ENCODE peak calls at places on chromosomes 4 and X, in four cellular contexts. O, X, G and Q are unnamed samples.
A peak's percentile ranks its signal among the peaks of the same experiment; 100 is the strongest.

GRCh38 chr4:5824635-5825034 is 68.3 kb downstream of the CRMP1 start:
- DNase-seq in G (no peak), X (no peak), O (no peak), Q (no peak)

GRCh38 chr4:8267077-8267476 is 2.5 kb upstream of the HTRA3 start:
- DNase-seq in X (no peak), G (peak; percentile 78), O (no peak), Q (peak; percentile 73)

GRCh38 chr4:112896326-112896892 is 153.0 kb upstream of the ANK2 start:
- DNase-seq in G (no peak), O (no peak), X (no peak), Q (no peak)

GRCh38 chr4:54852061-54852460 is 194.3 kb downstream of the KIT start:
- DNase-seq in O (no peak), X (no peak), G (no peak), Q (no peak)

GRCh38 chr4:107018336-107018735 is 17.8 kb downstream of the DKK2 start:
- DNase-seq in O (no peak), X (no peak), G (no peak), Q (no peak)

GRCh38 chr4:44736900-44737299 is 10.5 kb upstream of the GNPDA2 start:
- DNase-seq in O (no peak), G (no peak), X (no peak), Q (no peak)

GRCh38 chrX:148588649-148589310 is 88.4 kb downstream of the AFF2 start:
- DNase-seq in O (no peak), G (no peak), X (no peak), Q (no peak)

GRCh38 chrX:151970661-151971060 is 3.8 kb downstream of the GABRE start:
- DNase-seq in O (peak; percentile 77), G (peak; percentile 50), X (no peak), Q (peak; percentile 77)

GRCh38 chrX:139106111-139106510 is 394.6 kb upstream of the FGF13 start:
- DNase-seq in O (no peak), X (no peak), G (no peak), Q (no peak)

GRCh38 chr4:163269874-163270273 is 62.5 kb downstream of the NPY1R start:
- DNase-seq in O (no peak), G (no peak), X (no peak), Q (no peak)

GRCh38 chrX:140360284-140360683 is 144.6 kb downstream of the SOX3 start:
- DNase-seq in O (no peak), X (no peak), G (no peak), Q (no peak)

GRCh38 chr4:82745173-82745842 is 53.3 kb downstream of the SCD5 start:
- DNase-seq in O (no peak), G (no peak), X (no peak), Q (no peak)

GRCh38 chrX:70421618-70422017 is 1.5 kb upstream of the GDPD2 start:
- DNase-seq in G (no peak), X (no peak), O (no peak), Q (no peak)

GRCh38 chr4:164109517-164109916 is 615.0 kb downstream of the TMA16 start:
- DNase-seq in O (no peak), X (no peak), G (no peak), Q (no peak)

GRCh38 chr4:6718932-6719610 is 3.1 kb downstream of the BLOC1S4 start:
- DNase-seq in X (no peak), O (no peak), G (no peak), Q (no peak)

GRCh38 chr4:36088542-36088941 is 155.8 kb downstream of the ARAP2 start:
- DNase-seq in X (no peak), O (no peak), G (no peak), Q (no peak)

GRCh38 chr4:165631912-165632311 is 241.1 kb upstream of the TLL1 start:
- DNase-seq in X (no peak), O (no peak), G (no peak), Q (no peak)

GRCh38 chr4:81527709-81528108 is 56.0 kb upstream of the RASGEF1B start:
- DNase-seq in G (no peak), X (no peak), O (no peak), Q (no peak)

GRCh38 chr4:132076829-132077228 is 1072.3 kb upstream of the PCDH10 start:
- DNase-seq in G (no peak), X (no peak), O (no peak), Q (no peak)

GRCh38 chrX:134172588-134173259 is 64.3 kb upstream of the CCDC160 start:
- DNase-seq in O (no peak), X (no peak), G (no peak), Q (peak; percentile 54)

GRCh38 chr4:785332-786073 is 40.4 kb downstream of the CPLX1 start:
- DNase-seq in O (no peak), G (no peak), X (no peak), Q (no peak)

GRCh38 chr4:31370866-31371465 is 650.8 kb downstream of the PCDH7 start:
- DNase-seq in X (no peak), O (no peak), G (no peak), Q (no peak)

GRCh38 chrX:136166221-136166855 is 19.0 kb downstream of the FHL1 start:
- DNase-seq in G (peak; percentile 23), O (no peak), X (no peak), Q (no peak)

GRCh38 chr4:52577285-52577968 is 81.7 kb downstream of the USP46 start:
- DNase-seq in O (no peak), X (no peak), G (no peak), Q (no peak)

GRCh38 chr4:153137168-153137567 is 67.1 kb upstream of the TRIM2 start:
- DNase-seq in X (no peak), G (no peak), O (no peak), Q (no peak)

GRCh38 chrX:76253432-76253831 is 80.6 kb downstream of the PBDC1 start:
- DNase-seq in G (peak; percentile 3), O (peak; percentile 8), X (no peak), Q (no peak)

GRCh38 chrX:45527834-45528233 is 327.2 kb upstream of the DIPK2B start:
- DNase-seq in G (no peak), X (no peak), O (no peak), Q (no peak)

GRCh38 chr4:77201857-77202256 is 44.9 kb downstream of the CCNG2 start:
- DNase-seq in O (no peak), X (no peak), G (no peak), Q (no peak)

GRCh38 chrX:14698770-14699169 is 169.4 kb downstream of the GLRA2 start:
- DNase-seq in X (no peak), G (no peak), O (no peak), Q (no peak)

DNA sequence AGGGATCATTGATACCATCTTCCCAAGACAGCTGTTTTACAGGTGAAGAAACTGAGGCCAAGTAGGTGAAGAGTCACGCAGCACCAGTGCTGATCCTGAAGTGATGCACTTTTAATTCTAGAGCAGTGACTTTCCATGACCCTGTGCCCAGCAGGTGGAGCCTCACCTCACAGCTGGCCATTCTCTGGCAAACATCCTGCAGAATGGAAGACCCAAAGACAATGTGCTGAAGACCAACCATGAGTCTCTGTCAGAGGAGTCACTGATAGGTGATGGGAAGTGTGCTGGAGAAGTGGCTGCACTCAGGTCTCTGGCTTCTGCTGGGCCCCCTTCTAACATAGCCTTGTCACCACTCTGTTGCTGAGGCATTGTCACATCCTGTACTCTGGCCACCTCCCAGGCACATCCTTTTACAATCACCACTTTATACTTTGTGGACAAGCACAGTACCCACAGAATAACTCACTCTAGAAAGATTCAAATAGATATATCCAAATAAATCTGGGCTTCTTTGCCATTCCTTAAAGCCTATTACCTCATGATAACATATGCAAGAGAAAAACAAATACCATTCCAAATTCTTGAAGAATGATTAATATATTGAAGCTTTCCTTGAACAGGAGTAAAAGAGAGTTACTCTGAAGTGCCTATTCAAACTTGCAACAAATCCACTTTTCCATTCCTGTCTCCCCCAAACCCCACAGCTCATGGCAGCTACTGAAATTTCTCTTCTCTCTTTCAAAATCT is 64.1 kb upstream of the SCOC start:
- DNase-seq in O (no peak), X (no peak), G (no peak), Q (no peak)
- TF ChIP-seq CTCF in O (peak; percentile 10), X (no peak), G (no peak), Q (no peak)

GRCh38 chr4:86487738-86488137 is 106.4 kb upstream of the PTPN13 start:
- DNase-seq in O (no peak), X (no peak), G (no peak), Q (no peak)

GRCh38 chr4:86484241-86484640 is 109.9 kb upstream of the PTPN13 start:
- DNase-seq in O (no peak), G (no peak), X (no peak), Q (no peak)

GRCh38 chr4:86482296-86482695 is 111.8 kb upstream of the PTPN13 start:
- DNase-seq in O (no peak), G (no peak), X (no peak), Q (no peak)

GRCh38 chr4:86481429-86481828 is 112.7 kb upstream of the PTPN13 start:
- DNase-seq in X (no peak), G (no peak), O (no peak), Q (no peak)

DNA sequence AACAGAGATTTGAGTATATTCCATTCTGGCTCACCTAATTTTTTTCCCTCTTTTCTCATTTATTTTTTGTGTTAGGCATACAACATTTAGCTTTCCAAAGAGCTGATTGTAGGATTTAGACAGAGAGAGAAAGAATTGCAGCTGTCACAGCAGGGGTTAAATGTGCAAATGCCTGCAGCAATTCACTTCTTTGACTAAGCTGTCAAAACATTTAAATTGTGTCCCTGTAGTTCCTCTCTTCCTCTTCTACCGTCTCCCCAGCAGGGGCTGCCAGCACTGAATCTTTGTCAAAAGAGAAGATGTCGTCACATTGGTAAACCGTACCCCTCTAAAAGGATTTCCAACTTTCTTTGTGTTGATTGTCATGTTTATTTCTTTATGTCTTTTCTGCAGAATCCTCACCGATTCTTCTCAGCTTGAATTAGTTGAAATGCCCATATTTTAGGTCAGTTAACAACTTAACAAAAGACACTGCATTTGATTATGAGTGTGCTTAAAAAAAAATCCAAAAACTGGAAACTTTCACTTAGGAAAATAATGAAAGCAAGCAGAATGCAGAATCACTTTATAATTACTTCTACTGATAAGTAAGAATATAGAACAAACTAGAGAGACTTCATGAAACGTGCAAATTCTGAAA is 111.1 kb upstream of the PTPN13 start:
- DNase-seq in X (no peak), G (no peak), O (no peak), Q (no peak)
- TF ChIP-seq CTCF in X (no peak), G (no peak), O (peak; percentile 40), Q (no peak)

GRCh38 chrX:65196758-65197371 is 220.6 kb upstream of the ZC4H2 start:
- DNase-seq in O (no peak), X (no peak), G (no peak), Q (no peak)
- TF ChIP-seq CTCF in O (no peak), X (no peak), G (no peak), Q (no peak)

GRCh38 chr4:25993564-25994185 is 79.7 kb downstream of the SMIM20 start:
- DNase-seq in G (peak; percentile 35), X (no peak), O (no peak), Q (no peak)

GRCh38 chr4:25986807-25987206 is 72.8 kb downstream of the SMIM20 start:
- DNase-seq in G (no peak), X (no peak), O (no peak), Q (no peak)

DNA sequence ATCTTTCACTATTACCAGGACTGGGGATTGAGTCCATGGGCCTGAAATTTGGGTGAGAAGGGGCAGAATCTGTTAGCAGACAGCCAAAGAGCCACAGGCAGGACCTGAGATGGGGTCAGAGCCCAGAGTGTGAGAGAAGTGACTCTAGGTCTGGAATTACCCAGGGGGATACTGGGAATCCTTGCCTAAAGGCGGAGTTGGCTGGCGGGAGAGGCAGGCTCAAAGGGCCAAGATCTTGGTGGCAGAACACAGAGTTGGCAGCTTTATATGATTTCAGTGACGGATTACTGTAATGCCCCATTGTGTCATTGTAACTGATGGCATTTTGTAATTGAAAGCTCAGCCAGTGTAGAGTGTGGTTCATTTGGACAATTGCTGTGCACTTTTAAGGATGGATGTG is 77.3 kb downstream of the SMIM20 start:
- DNase-seq in O (no peak), X (no peak), G (no peak), Q (no peak)
- TF ChIP-seq CTCF in O (no peak), X (no peak), G (no peak), Q (no peak)

GRCh38 chr4:185534850-185535761 is at the start of gene PDLIM3:
- DNase-seq in G (peak; percentile 72), O (no peak), X (no peak), Q (peak; percentile 57)
- TF ChIP-seq CTCF in G (no peak), O (no peak), X (no peak), Q (no peak)